ENCODE peak calls at places on chromosomes 1 and 21, in nine cellular contexts. O is GM13977; H is activated CD4-positive, alpha-beta T cell treated with anti-CD3 and anti-CD28 coated beads, Interleukin-2, amount 10 ng/mL, durations not matched to agents 7 days and 5 days; N is AG09319; S is heart left ventricle; X is heart right ventricle; R is kidney; Y is Panc1; F is fibroblast of the conjunctiva. P is an unnamed sample.

GRCh38 chr1:106278706-106279105 is 777.8 kb upstream of the PRMT6 start:
- DNase-seq in O (no peak), H (no peak), N (no peak), S (no peak), X (no peak), R (no peak), Y (no peak), F (no peak), P (no peak)

GRCh38 chr1:218575856-218576255 is 230.7 kb downstream of the TGFB2 start:
- DNase-seq in O (no peak), H (no peak), N (no peak), S (no peak), X (no peak), R (no peak), Y (no peak), F (no peak), P (no peak)

GRCh38 chr1:76939107-76939816 is 72.0 kb downstream of the ST6GALNAC5 start:
- DNase-seq in O (no peak), H (no peak), N (peak; percentile 37), S (no peak), X (no peak), R (no peak), Y (no peak), F (peak; percentile 20), P (no peak)

GRCh38 chr1:45957684-45958083 is 154.3 kb downstream of the MAST2 start:
- DNase-seq in O (no peak), H (no peak), N (no peak), S (no peak), X (no peak), R (no peak), Y (no peak), F (no peak), P (no peak)

GRCh38 chr1:224301391-224301790 is 28.6 kb downstream of the NVL start:
- DNase-seq in O (no peak), H (no peak), N (no peak), S (no peak), X (no peak), R (no peak), Y (no peak), F (no peak), P (no peak)

GRCh38 chr1:19582318-19582717 is 61.8 kb upstream of the NBL1 start:
- DNase-seq in O (peak; percentile 68), H (peak; percentile 77), N (no peak), S (no peak), X (peak; percentile 40), R (no peak), Y (peak; percentile 46), F (no peak), P (peak; percentile 8)

GRCh38 chr1:52530563-52531144 is 22.2 kb downstream of the TUT4 start:
- DNase-seq in O (no peak), H (no peak), N (no peak), S (no peak), X (no peak), R (no peak), Y (no peak), F (no peak), P (no peak)

GRCh38 chr1:66207484-66207883 is 326.5 kb upstream of the SGIP1 start:
- DNase-seq in O (no peak), H (no peak), N (no peak), S (no peak), X (peak; percentile 10), R (no peak), Y (no peak), F (no peak), P (no peak)

GRCh38 chr21:41497008-41497407 is 10.9 kb downstream of the TMPRSS2 start:
- DNase-seq in O (no peak), H (no peak), N (no peak), S (no peak), X (no peak), R (no peak), Y (no peak), F (no peak), P (no peak)

GRCh38 chr1:211371406-211372105 is 44.9 kb downstream of the TRAF5 start:
- DNase-seq in O (no peak), H (no peak), N (no peak), S (no peak), X (no peak), R (no peak), Y (no peak), F (no peak), P (no peak)

GRCh38 chr1:109201123-109201703 is 12.5 kb upstream of the SARS1 start:
- DNase-seq in O (peak; percentile 59), H (peak; percentile 36), N (peak; percentile 50), S (no peak), X (no peak), R (no peak), Y (no peak), F (peak; percentile 60), P (no peak)

GRCh38 chr1:105138445-105138821 is 1388.7 kb downstream of the AMY1C start:
- DNase-seq in O (no peak), H (no peak), N (no peak), S (peak; percentile 31), X (no peak), R (no peak), Y (no peak), F (no peak), P (no peak)

P was measured in GF-D8.